ENCODE peak calls at places on chromosomes 11 and 22, in nine cellular contexts. One of them, this sample, is unnamed.

GRCh38 chr11:84498016-84498415 is 1129.1 kb downstream of the DLG2 start:
- DNase-seq in progenitor cell of endocrine pancreas: no peak
- DNase-seq in astrocyte of the cerebellum: no peak
- DNase-seq in activated naive CD4-positive, alpha-beta T cell: no peak
- DNase-seq in GM10248: no peak
- DNase-seq in AG09319: no peak
- DNase-seq in left colon: no peak
- DNase-seq in cardiac fibroblast: peak
- DNase-seq in neural progenitor cell: no peak
- DNase-seq in this sample: no peak

GRCh38 chr22:29268511-29269229 is 602 bp downstream of the EWSR1 start:
- DNase-seq in progenitor cell of endocrine pancreas: peak
- DNase-seq in astrocyte of the cerebellum: peak
- DNase-seq in activated naive CD4-positive, alpha-beta T cell: no peak
- DNase-seq in GM10248: no peak
- DNase-seq in AG09319: no peak
- DNase-seq in left colon: peak
- DNase-seq in cardiac fibroblast: peak
- DNase-seq in neural progenitor cell: peak
- DNase-seq in this sample: no peak

GRCh38 chr22:41009222-41009948 is 58.2 kb downstream of the RBX1 start:
- DNase-seq in progenitor cell of endocrine pancreas: no peak
- DNase-seq in astrocyte of the cerebellum: peak
- DNase-seq in activated naive CD4-positive, alpha-beta T cell: no peak
- DNase-seq in GM10248: no peak
- DNase-seq in AG09319: peak
- DNase-seq in left colon: peak
- DNase-seq in cardiac fibroblast: peak
- DNase-seq in neural progenitor cell: no peak
- DNase-seq in this sample: no peak

GRCh38 chr11:16867097-16867496 is 128.7 kb downstream of the C11orf58 start:
- DNase-seq in progenitor cell of endocrine pancreas: no peak
- DNase-seq in astrocyte of the cerebellum: no peak
- DNase-seq in activated naive CD4-positive, alpha-beta T cell: no peak
- DNase-seq in GM10248: no peak
- DNase-seq in AG09319: no peak
- DNase-seq in left colon: no peak
- DNase-seq in cardiac fibroblast: no peak
- DNase-seq in neural progenitor cell: no peak
- DNase-seq in this sample: no peak

GRCh38 chr22:16131918-16132317 is 442.1 kb downstream of the POTEH start:
- DNase-seq in progenitor cell of endocrine pancreas: no peak
- DNase-seq in astrocyte of the cerebellum: no peak
- DNase-seq in activated naive CD4-positive, alpha-beta T cell: no peak
- DNase-seq in GM10248: no peak
- DNase-seq in AG09319: no peak
- DNase-seq in left colon: no peak
- DNase-seq in cardiac fibroblast: no peak
- DNase-seq in neural progenitor cell: no peak
- DNase-seq in this sample: no peak

GRCh38 chr11:59221438-59221837 is 8.7 kb upstream of the MPEG1 start:
- DNase-seq in progenitor cell of endocrine pancreas: no peak
- DNase-seq in astrocyte of the cerebellum: no peak
- DNase-seq in activated naive CD4-positive, alpha-beta T cell: no peak
- DNase-seq in GM10248: no peak
- DNase-seq in AG09319: peak
- DNase-seq in left colon: no peak
- DNase-seq in cardiac fibroblast: peak
- DNase-seq in neural progenitor cell: no peak
- DNase-seq in this sample: no peak

GRCh38 chr11:120172054-120172881 is 34.4 kb upstream of the TRIM29 start:
- DNase-seq in progenitor cell of endocrine pancreas: peak
- DNase-seq in astrocyte of the cerebellum: peak
- DNase-seq in activated naive CD4-positive, alpha-beta T cell: no peak
- DNase-seq in GM10248: peak
- DNase-seq in AG09319: no peak
- DNase-seq in left colon: peak
- DNase-seq in cardiac fibroblast: peak
- DNase-seq in neural progenitor cell: peak
- DNase-seq in this sample: peak

GRCh38 chr11:62753736-62754603 is at the start of gene ZBTB3:
- DNase-seq in progenitor cell of endocrine pancreas: peak
- DNase-seq in astrocyte of the cerebellum: peak
- DNase-seq in activated naive CD4-positive, alpha-beta T cell: peak
- DNase-seq in GM10248: peak
- DNase-seq in AG09319: peak
- DNase-seq in left colon: peak
- DNase-seq in cardiac fibroblast: peak
- DNase-seq in neural progenitor cell: peak
- DNase-seq in this sample: peak

GRCh38 chr22:50620861-50621490 is 7.0 kb downstream of the ARSA start:
- DNase-seq in progenitor cell of endocrine pancreas: no peak
- DNase-seq in astrocyte of the cerebellum: no peak
- DNase-seq in activated naive CD4-positive, alpha-beta T cell: no peak
- DNase-seq in GM10248: peak
- DNase-seq in AG09319: no peak
- DNase-seq in left colon: peak
- DNase-seq in cardiac fibroblast: no peak
- DNase-seq in neural progenitor cell: no peak
- DNase-seq in this sample: no peak

GRCh38 chr22:24156146-24156914 is 25.0 kb upstream of the SUSD2 start:
- DNase-seq in progenitor cell of endocrine pancreas: no peak
- DNase-seq in astrocyte of the cerebellum: no peak
- DNase-seq in activated naive CD4-positive, alpha-beta T cell: peak
- DNase-seq in GM10248: peak
- DNase-seq in AG09319: no peak
- DNase-seq in left colon: peak
- DNase-seq in cardiac fibroblast: peak
- DNase-seq in neural progenitor cell: peak
- DNase-seq in this sample: no peak

GRCh38 chr22:48807155-48807554 is 1020.5 kb downstream of the BRD1 start:
- DNase-seq in progenitor cell of endocrine pancreas: no peak
- DNase-seq in astrocyte of the cerebellum: no peak
- DNase-seq in activated naive CD4-positive, alpha-beta T cell: no peak
- DNase-seq in GM10248: no peak
- DNase-seq in AG09319: no peak
- DNase-seq in left colon: no peak
- DNase-seq in cardiac fibroblast: no peak
- DNase-seq in neural progenitor cell: no peak
- DNase-seq in this sample: no peak

GRCh38 chr11:134271978-134272377 is 4.2 kb upstream of the GLB1L3 start:
- DNase-seq in progenitor cell of endocrine pancreas: no peak
- DNase-seq in astrocyte of the cerebellum: no peak
- DNase-seq in activated naive CD4-positive, alpha-beta T cell: no peak
- DNase-seq in GM10248: no peak
- DNase-seq in AG09319: no peak
- DNase-seq in left colon: no peak
- DNase-seq in cardiac fibroblast: no peak
- DNase-seq in neural progenitor cell: no peak
- DNase-seq in this sample: no peak

GRCh38 chr11:8867856-8868705 is 42.9 kb upstream of the AKIP1 start:
- DNase-seq in progenitor cell of endocrine pancreas: no peak
- DNase-seq in astrocyte of the cerebellum: peak
- DNase-seq in activated naive CD4-positive, alpha-beta T cell: no peak
- DNase-seq in GM10248: no peak
- DNase-seq in AG09319: no peak
- DNase-seq in left colon: no peak
- DNase-seq in cardiac fibroblast: peak
- DNase-seq in neural progenitor cell: no peak
- DNase-seq in this sample: no peak

GRCh38 chr11:120682866-120683265 is 171.3 kb downstream of the GRIK4 start:
- DNase-seq in progenitor cell of endocrine pancreas: no peak
- DNase-seq in astrocyte of the cerebellum: no peak
- DNase-seq in activated naive CD4-positive, alpha-beta T cell: no peak
- DNase-seq in GM10248: no peak
- DNase-seq in AG09319: no peak
- DNase-seq in left colon: no peak
- DNase-seq in cardiac fibroblast: peak
- DNase-seq in neural progenitor cell: no peak
- DNase-seq in this sample: no peak

GRCh38 chr11:34331329-34331728 is 26.5 kb downstream of the ABTB2 start:
- DNase-seq in progenitor cell of endocrine pancreas: no peak
- DNase-seq in astrocyte of the cerebellum: peak
- DNase-seq in activated naive CD4-positive, alpha-beta T cell: no peak
- DNase-seq in GM10248: no peak
- DNase-seq in AG09319: no peak
- DNase-seq in left colon: no peak
- DNase-seq in cardiac fibroblast: peak
- DNase-seq in neural progenitor cell: no peak
- DNase-seq in this sample: no peak

This sample was measured in NT2/D1.